ENCODE peak calls at places on chromosomes 6 and 20, in ten cellular contexts. Q is transverse colon, F is esophagus muscularis mucosa, K is GM12891, Z is prostate gland, I is H1, B is upper lobe of left lung, R is spleen, A is K562, V is sigmoid colon. G is an unnamed sample.

GRCh38 chr6:106674541-106675229 is 45.3 kb downstream of the QRSL1 start:
- DNase-seq in K (no peak), V (no peak), A (no peak), Q (no peak), F (no peak), Z (no peak), B (no peak), I (no peak), R (no peak), G (no peak)

GRCh38 chr20:60062431-60063336 is 104.5 kb downstream of the CDH26 start:
- DNase-seq in Z (no peak), B (no peak), V (peak), F (no peak), K (no peak), R (no peak), A (no peak), Q (no peak), I (no peak), G (no peak)

GRCh38 chr6:54681987-54682386 is 164.6 kb upstream of the FAM83B start:
- DNase-seq in A (no peak), R (no peak), I (no peak), K (no peak), V (no peak), B (no peak), Q (no peak), F (no peak), Z (no peak), G (no peak)

GRCh38 chr6:69945192-69945591 is 78.8 kb downstream of the COL19A1 start:
- DNase-seq in R (no peak), F (no peak), V (no peak), Z (no peak), I (no peak), K (no peak), A (no peak), B (no peak), Q (no peak), G (no peak)

GRCh38 chr6:141482773-141483172 is 650.0 kb upstream of the GJE1 start:
- DNase-seq in V (no peak), Z (no peak), Q (no peak), B (no peak), R (no peak), I (no peak), K (no peak), F (no peak), A (no peak), G (no peak)

GRCh38 chr6:119978274-119978889 is 628.8 kb upstream of the MAN1A1 start:
- DNase-seq in I (no peak), R (no peak), Z (no peak), Q (no peak), V (no peak), F (no peak), A (no peak), B (no peak), K (no peak), G (no peak)

GRCh38 chr20:34268851-34269668 is 27.8 kb downstream of the ASIP start:
- DNase-seq in Q (peak), K (peak), A (no peak), I (peak), B (peak), V (no peak), R (peak), F (no peak), Z (peak), G (no peak)

GRCh38 chr6:4509506-4509905 is 266.7 kb upstream of the CDYL start:
- DNase-seq in Q (no peak), F (peak), K (no peak), Z (no peak), I (no peak), A (no peak), B (no peak), R (no peak), V (no peak), G (no peak)

GRCh38 chr20:57207251-57207650 is 59.2 kb downstream of the BMP7 start:
- DNase-seq in A (no peak), K (no peak), R (no peak), Q (no peak), B (no peak), I (no peak), Z (no peak), F (no peak), V (no peak), G (no peak)

GRCh38 chr6:104017410-104018381 is 842.0 kb downstream of the HACE1 start:
- DNase-seq in I (no peak), R (peak), V (peak), B (no peak), K (no peak), A (no peak), F (no peak), Q (no peak), Z (no peak), G (no peak)

GRCh38 chr6:138001750-138002349 is 105.4 kb downstream of the PERP start:
- DNase-seq in Z (peak), K (no peak), R (no peak), F (no peak), V (peak), I (peak), B (peak), Q (peak), A (peak), G (no peak)

GRCh38 chr6:28587011-28587745 is 61.5 kb downstream of the GPX5 start:
- DNase-seq in F (no peak), R (peak), B (peak), I (peak), Z (peak), Q (peak), A (no peak), V (no peak), K (no peak), G (peak)
- TF ChIP-seq POLR2A in F (no peak), R (no peak), B (no peak), I (peak), Z (no peak), Q (no peak), A (no peak), V (no peak), K (no peak), G (peak)

GRCh38 chr20:38842558-38842981 is 37.1 kb downstream of the PPP1R16B start:
- DNase-seq in Z (no peak), Q (peak), A (no peak), B (no peak), V (no peak), R (peak), F (no peak), K (peak), I (no peak), G (peak)
- TF ChIP-seq POLR2AphosphoS5 in Z (no peak), Q (no peak), A (no peak), B (no peak), V (no peak), R (peak), F (no peak), K (no peak), I (no peak), G (no peak)

GRCh38 chr6:127550403-127550802 is 26.6 kb upstream of the C6orf58 start:
- DNase-seq in Q (no peak), A (no peak), K (no peak), V (no peak), I (no peak), F (no peak), Z (no peak), R (no peak), B (no peak), G (no peak)

DNA sequence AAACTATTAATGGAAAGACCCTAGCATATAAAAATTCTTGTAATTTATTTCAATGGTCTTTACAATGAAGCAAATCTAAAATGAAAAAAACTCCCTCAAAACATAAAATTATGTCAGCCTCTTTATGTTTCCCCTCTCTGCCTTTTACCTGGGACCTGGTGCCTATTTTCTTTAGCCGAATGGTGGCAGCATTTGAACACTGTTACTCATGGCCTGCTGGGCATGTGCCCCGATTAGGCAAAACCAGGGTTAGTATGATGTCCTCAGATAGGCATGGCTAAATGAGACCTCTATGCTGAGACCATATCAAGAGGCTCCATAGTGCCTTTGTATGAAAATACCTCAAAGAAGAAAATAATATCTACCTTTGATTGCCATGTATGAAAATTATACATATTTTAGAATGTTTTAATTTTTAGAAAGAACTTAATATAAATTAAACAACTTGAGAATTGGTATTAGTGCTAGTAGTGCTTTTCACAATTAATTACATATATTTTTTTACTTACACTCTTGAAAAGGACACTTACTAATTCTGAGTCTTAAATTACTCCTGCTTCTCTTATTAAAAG is 22.5 kb upstream of the C6orf58 start:
- DNase-seq in K (no peak), B (no peak), A (no peak), Z (no peak), Q (no peak), R (no peak), F (no peak), I (no peak), V (no peak), G (no peak)
- TF ChIP-seq POLR2A in K (no peak), B (no peak), A (no peak), Z (no peak), Q (no peak), R (no peak), F (no peak), I (no peak), V (no peak), G (no peak)

GRCh38 chr6:1407499-1407990 is 18.2 kb downstream of the FOXF2 start:
- DNase-seq in I (no peak), Z (no peak), B (no peak), F (no peak), A (no peak), K (no peak), R (no peak), Q (no peak), V (no peak), G (no peak)
- TF ChIP-seq POLR2AphosphoS5 in I (no peak), Z (no peak), B (no peak), F (no peak), A (no peak), K (no peak), R (no peak), Q (no peak), V (no peak), G (no peak)

GRCh38 chr6:154732538-154732823 is 735 bp upstream of the SCAF8 start:
- DNase-seq in Q (no peak), A (no peak), F (no peak), R (no peak), K (no peak), V (no peak), B (no peak), I (no peak), Z (no peak), G (no peak)

GRCh38 chr6:154731296-154732218 is 1.7 kb upstream of the SCAF8 start:
- DNase-seq in R (no peak), I (no peak), F (no peak), Z (no peak), Q (no peak), V (no peak), B (no peak), A (no peak), K (no peak), G (no peak)

GRCh38 chr6:154732824-154733609 is at the start of gene SCAF8:
- DNase-seq in Z (peak), R (peak), Q (peak), F (peak), K (peak), I (peak), A (peak), B (peak), V (peak), G (peak)

GRCh38 chr6:154736613-154737259 is 3.5 kb downstream of the SCAF8 start:
- DNase-seq in V (no peak), A (no peak), B (no peak), R (no peak), Z (no peak), Q (no peak), K (no peak), F (no peak), I (no peak), G (no peak)

DNA sequence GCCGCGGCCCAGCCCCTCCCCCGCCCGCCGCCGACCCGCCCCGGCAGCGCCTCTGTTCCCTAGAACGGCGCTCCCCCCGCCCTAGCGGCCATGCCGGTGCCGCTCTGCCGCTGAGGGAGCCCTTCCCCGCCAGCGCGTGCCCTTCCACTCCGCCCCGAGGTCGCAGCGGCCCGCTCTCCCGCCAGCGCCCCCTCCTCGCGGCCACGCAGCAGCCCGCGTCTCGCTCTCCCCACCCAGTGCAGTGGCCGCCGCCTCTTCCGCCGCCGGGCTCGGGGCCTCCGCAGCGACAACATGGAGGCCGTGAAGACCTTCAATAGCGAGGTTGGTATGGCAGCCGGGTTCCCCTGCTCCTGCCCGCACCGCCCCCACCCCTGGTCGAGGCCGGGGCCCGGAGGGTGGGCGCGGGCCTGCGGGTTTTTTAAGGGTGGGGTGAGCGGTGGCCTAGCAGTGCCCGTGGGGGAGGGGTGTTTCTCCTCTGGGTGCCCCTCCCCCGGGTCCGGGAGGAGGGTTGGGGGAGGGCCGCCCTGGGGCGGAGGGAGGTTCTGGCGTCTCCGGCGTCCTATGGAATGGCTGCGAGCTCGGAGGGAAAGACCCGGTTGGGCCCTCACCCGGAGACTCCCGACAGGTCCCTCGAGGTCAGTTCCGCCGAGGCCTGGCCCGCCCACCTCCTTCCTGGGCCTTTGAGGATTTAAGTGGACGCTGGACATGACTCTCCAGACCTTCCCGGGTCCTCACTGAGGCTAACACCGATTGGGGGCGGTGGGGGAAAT is 579 bp downstream of the SCAF8 start:
- DNase-seq in A (peak), K (peak), Q (peak), R (peak), B (peak), I (peak), V (peak), Z (peak), F (peak), G (peak)
- TF ChIP-seq POLR2A in A (peak), K (no peak), Q (peak), R (no peak), B (no peak), I (peak), V (peak), Z (peak), F (no peak), G (no peak)

GRCh38 chr20:44622501-44623270 is 28.8 kb downstream of the ADA start:
- DNase-seq in A (no peak), Q (no peak), B (no peak), V (no peak), I (no peak), R (no peak), F (no peak), K (no peak), Z (no peak), G (no peak)

GRCh38 chr20:44620030-44620429 is 31.5 kb downstream of the ADA start:
- DNase-seq in K (no peak), A (no peak), Z (no peak), I (no peak), V (no peak), F (no peak), B (no peak), Q (no peak), R (no peak), G (no peak)

GRCh38 chr20:44621325-44621724 is 30.2 kb downstream of the ADA start:
- DNase-seq in F (no peak), B (no peak), R (no peak), I (no peak), A (no peak), Q (no peak), Z (no peak), K (no peak), V (no peak), G (no peak)

GRCh38 chr20:44624152-44624551 is 27.3 kb downstream of the ADA start:
- DNase-seq in V (no peak), Z (no peak), F (no peak), B (no peak), R (no peak), K (no peak), Q (no peak), I (no peak), A (no peak), G (no peak)

DNA sequence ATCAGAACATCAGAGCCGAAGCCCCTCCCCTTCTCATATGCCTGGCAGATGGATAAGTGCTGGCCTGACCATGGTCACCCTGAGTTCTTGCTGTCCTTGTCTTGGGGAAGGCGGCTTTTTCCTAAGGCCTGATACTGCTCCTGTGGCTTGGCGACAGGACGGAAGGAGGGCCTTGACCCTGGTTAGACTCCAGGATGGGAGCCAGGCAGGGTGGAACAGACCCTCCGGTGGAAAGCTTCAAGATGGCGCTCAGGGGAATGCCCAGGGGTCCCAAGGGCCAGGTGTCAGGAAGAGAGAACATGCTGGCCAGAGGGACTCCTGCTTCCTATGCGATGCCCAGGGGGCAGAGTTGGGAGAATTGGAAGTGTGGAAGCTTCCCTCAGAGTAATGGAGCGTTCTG is 29.6 kb downstream of the ADA start:
- DNase-seq in F (no peak), R (no peak), K (no peak), Q (no peak), B (no peak), I (no peak), Z (no peak), A (no peak), V (no peak), G (no peak)
- TF ChIP-seq POLR2AphosphoS5 in F (no peak), R (peak), K (no peak), Q (no peak), B (no peak), I (no peak), Z (no peak), A (no peak), V (no peak), G (no peak)

GRCh38 chr6:44224154-44224977 is 971 bp downstream of the SLC29A1 start:
- DNase-seq in Q (no peak), F (no peak), K (no peak), R (peak), V (peak), Z (no peak), I (no peak), B (no peak), A (peak), G (no peak)

GRCh38 chr6:44222486-44222986 is 859 bp upstream of the SLC29A1 start:
- DNase-seq in V (peak), A (no peak), F (no peak), B (no peak), Q (no peak), Z (no peak), I (no peak), R (no peak), K (no peak), G (no peak)

GRCh38 chr6:44224978-44225330 is 1.6 kb downstream of the SLC29A1 start:
- DNase-seq in K (no peak), Q (no peak), I (no peak), Z (no peak), R (no peak), A (no peak), B (no peak), F (no peak), V (no peak), G (no peak)

GRCh38 chr6:44222987-44223470 is 366 bp upstream of the SLC29A1 start:
- DNase-seq in K (no peak), Z (no peak), A (no peak), I (no peak), R (no peak), Q (no peak), B (no peak), F (no peak), V (peak), G (no peak)

DNA sequence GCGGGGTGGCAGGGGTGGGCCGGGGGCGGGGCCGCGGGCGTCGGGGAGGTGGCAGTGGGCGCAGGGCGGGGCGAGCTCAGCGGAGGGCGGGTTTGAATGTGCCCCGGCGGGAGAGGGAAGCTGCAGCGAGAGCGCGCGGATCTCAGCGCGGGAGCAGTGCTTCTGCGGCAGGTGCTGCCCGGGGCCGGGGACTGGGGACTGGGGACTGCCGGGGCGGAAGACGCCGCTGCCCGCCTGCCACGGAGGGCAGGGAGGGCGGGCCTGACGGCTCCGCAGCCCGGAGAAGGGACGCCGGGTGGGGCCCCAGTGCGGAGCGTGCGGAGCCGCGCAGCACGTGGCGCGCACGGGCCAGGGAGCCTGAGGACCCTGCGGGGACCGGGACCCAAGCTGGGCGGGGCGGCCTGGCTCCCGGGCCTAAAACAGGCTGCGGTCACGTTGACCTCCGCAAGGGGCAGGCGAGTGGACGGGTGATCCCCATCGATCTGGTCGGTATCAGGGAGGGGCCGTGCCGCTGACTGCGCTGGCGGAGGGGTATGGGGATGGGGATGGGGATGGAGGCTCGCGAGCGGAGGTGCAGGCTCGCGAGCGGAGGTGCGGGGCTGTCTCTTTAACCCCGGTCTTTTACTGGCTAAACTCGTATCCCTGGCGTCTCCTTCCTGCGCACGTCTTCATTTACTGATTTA is at the start of gene SLC29A1:
- DNase-seq in Q (peak), V (peak), R (peak), F (no peak), K (peak), A (peak), I (peak), B (peak), Z (peak), G (peak)
- TF ChIP-seq POLR2A in Q (no peak), V (no peak), R (no peak), F (no peak), K (no peak), A (peak), I (peak), B (no peak), Z (peak), G (peak)

GRCh38 chr6:43304361-43304760 is 4.3 kb downstream of the CRIP3 start:
- DNase-seq in V (no peak), A (no peak), Q (no peak), Z (no peak), I (no peak), F (no peak), K (no peak), R (no peak), B (no peak), G (no peak)
- TF ChIP-seq POLR2AphosphoS5 in V (no peak), A (no peak), Q (no peak), Z (no peak), I (no peak), F (no peak), K (no peak), R (no peak), B (no peak), G (no peak)

GRCh38 chr6:26087284-26088115 is at the start of gene HFE:
- DNase-seq in B (peak), Z (peak), K (peak), Q (peak), R (peak), A (peak), I (peak), F (no peak), V (peak), G (no peak)
- TF ChIP-seq POLR2A in B (no peak), Z (no peak), K (no peak), Q (peak), R (no peak), A (peak), I (peak), F (no peak), V (peak), G (no peak)

G was measured in GM12892.